ENCODE peak calls at places on chromosomes 5 and 9, in seven cellular contexts. X is epithelial cell of esophagus, V is GM23248, Z is psoas muscle, K is hepatocyte, A is cardiac muscle cell, F is HCT116. D is an unnamed sample.

GRCh38 chr9:15834541-15834940 is 281.7 kb downstream of the CCDC171 start:
- DNase-seq in Z (no peak), K (peak), F (no peak), V (no peak), X (peak), A (peak), D (no peak)

GRCh38 chr9:89750117-89750551 is 145.3 kb downstream of the GADD45G start:
- DNase-seq in K (no peak), F (no peak), V (no peak), Z (no peak), A (no peak), X (no peak), D (no peak)

GRCh38 chr5:67350185-67350584 is 153.6 kb upstream of the CD180 start:
- DNase-seq in V (peak), Z (no peak), F (no peak), K (no peak), X (no peak), A (no peak), D (no peak)

GRCh38 chr5:128539038-128539429 is 989 bp upstream of the FBN2 start:
- DNase-seq in F (no peak), V (peak), X (peak), Z (no peak), A (peak), K (peak), D (no peak)

GRCh38 chr9:124139001-124139400 is 118.7 kb upstream of the NEK6 start:
- DNase-seq in K (no peak), Z (peak), V (peak), F (no peak), X (no peak), A (no peak), D (no peak)

GRCh38 chr5:13107553-13107952 is 836.9 kb downstream of the DNAH5 start:
- DNase-seq in X (peak), A (no peak), Z (no peak), F (no peak), K (no peak), V (no peak), D (no peak)

GRCh38 chr5:30849801-30850370 is 343.6 kb upstream of the CDH6 start:
- DNase-seq in V (peak), F (no peak), X (peak), K (no peak), Z (no peak), A (no peak), D (no peak)

GRCh38 chr5:24444439-24444838 is 200.3 kb downstream of the CDH10 start:
- DNase-seq in A (no peak), F (no peak), V (no peak), X (no peak), K (no peak), Z (no peak), D (no peak)

GRCh38 chr9:108300296-108301287 is 555.2 kb downstream of the ACTL7B start:
- DNase-seq in A (no peak), Z (no peak), F (no peak), X (no peak), K (no peak), V (no peak), D (no peak)

GRCh38 chr5:66406761-66407289 is 189.4 kb upstream of the MAST4 start:
- DNase-seq in V (no peak), A (no peak), X (no peak), F (no peak), K (no peak), Z (no peak), D (no peak)

GRCh38 chr5:41246376-41246775 is 33.0 kb upstream of the C6 start:
- DNase-seq in K (peak), V (peak), A (no peak), F (peak), Z (no peak), X (peak), D (no peak)

GRCh38 chr5:9358961-9359686 is 186.8 kb downstream of the SEMA5A start:
- DNase-seq in Z (no peak), A (no peak), K (no peak), F (no peak), V (peak), X (peak), D (no peak)

GRCh38 chr5:147551677-147552076 is 41.8 kb upstream of the DPYSL3 start:
- DNase-seq in V (no peak), F (no peak), Z (no peak), K (no peak), A (no peak), X (no peak), D (no peak)

GRCh38 chr5:17169507-17169906 is 47.9 kb upstream of the BASP1 start:
- DNase-seq in A (no peak), X (no peak), V (peak), K (peak), F (no peak), Z (no peak), D (no peak)

GRCh38 chr5:117761190-117761589 is 1186.6 kb upstream of the SEMA6A start:
- DNase-seq in F (no peak), Z (no peak), X (no peak), V (no peak), K (no peak), A (no peak), D (no peak)

GRCh38 chr9:110370316-110370715 is 32.7 kb upstream of the TXNDC8 start:
- DNase-seq in K (no peak), A (no peak), Z (no peak), X (peak), V (peak), F (no peak), D (no peak)

GRCh38 chr9:84857224-84857623 is 187.7 kb downstream of the NTRK2 start:
- DNase-seq in V (peak), X (no peak), Z (no peak), A (no peak), F (no peak), K (no peak), D (no peak)

GRCh38 chr9:133690111-133690561 is 48.0 kb downstream of the SARDH start:
- DNase-seq in K (peak), Z (peak), A (peak), V (no peak), F (no peak), X (peak), D (no peak)

GRCh38 chr5:22852807-22853670 is at the start of gene CDH12:
- DNase-seq in A (peak), F (no peak), V (peak), K (peak), X (peak), Z (no peak), D (no peak)
- H3K4me3 ChIP-seq in A (peak), F (no peak), V (peak), K (peak), X (peak), Z (peak), D (peak)

DNA sequence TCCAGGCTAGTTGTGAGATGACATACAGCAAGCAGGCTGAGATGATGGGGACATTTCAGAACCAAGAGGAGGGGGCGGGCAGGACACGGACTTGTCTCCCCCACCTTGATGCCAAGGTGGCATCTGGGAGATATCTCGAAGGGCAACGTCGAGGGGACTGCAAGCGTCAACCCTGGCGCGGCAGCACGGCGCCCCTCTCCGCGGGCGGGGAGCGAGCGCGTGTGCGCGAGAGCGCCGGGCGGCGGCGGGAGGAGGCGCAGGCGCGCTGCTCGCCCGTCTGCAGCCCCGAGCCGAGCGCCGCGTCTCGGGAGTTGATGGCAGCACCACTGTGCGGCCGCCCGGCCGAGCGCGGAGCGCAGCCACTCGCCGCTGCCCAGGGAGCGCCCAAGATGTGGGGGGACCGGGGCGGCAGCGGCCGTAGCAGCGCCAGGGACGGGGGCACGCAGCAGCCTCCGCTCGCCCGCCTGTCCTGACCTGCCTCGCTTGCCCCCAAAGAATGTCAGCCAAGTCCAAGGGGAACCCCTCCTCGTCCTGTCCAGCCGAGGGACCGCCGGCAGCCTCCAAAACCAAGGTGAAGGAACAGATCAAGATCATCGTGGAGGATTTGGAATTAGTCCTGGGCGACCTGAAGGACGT is at the start of gene PRR16:
- DNase-seq in Z (peak), X (peak), V (peak), K (peak), A (peak), F (no peak), D (peak)
- H3K4me3 ChIP-seq in Z (peak), X (peak), V (peak), K (peak), A (peak), F (peak), D (peak)

GRCh38 chr5:142013734-142014495 is 1.1 kb upstream of the GNPDA1 start:
- DNase-seq in A (no peak), K (peak), F (no peak), X (peak), V (peak), Z (peak), D (no peak)
- H3K4me3 ChIP-seq in A (no peak), K (no peak), F (no peak), X (no peak), V (no peak), Z (peak), D (no peak)

DNA sequence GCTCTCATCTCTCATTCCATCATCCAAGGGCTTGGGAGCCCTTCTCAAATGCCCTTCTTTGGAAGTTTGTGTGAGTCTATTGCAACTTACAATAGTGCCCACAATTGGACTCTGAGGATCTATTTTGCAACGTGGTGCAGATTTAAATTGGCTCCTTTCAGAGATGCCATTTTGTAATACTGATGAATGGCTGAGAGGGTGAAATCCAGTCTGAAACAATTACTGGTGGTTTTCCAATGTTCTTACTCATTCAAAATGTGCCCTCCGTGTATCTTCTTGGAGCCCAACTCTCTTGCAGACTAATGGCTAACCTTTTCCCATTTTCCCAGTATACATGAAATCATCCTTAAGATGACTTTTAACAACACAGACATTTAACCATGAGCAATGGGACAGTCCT is 6.1 kb downstream of the ZNF462 start:
- DNase-seq in K (no peak), V (peak), X (no peak), A (no peak), Z (no peak), F (no peak), D (no peak)
- H3K4me3 ChIP-seq in K (no peak), V (no peak), X (no peak), A (no peak), Z (peak), F (no peak), D (no peak)

GRCh38 chr5:150779397-150780179 is 1.0 kb downstream of the SMIM3 start:
- DNase-seq in V (peak), A (no peak), F (no peak), Z (no peak), K (no peak), X (peak), D (no peak)

GRCh38 chr5:150778517-150779396 is at the start of gene SMIM3:
- DNase-seq in X (peak), K (peak), F (no peak), Z (peak), A (peak), V (peak), D (peak)

GRCh38 chr5:150781706-150782614 is 3.4 kb downstream of the SMIM3 start:
- DNase-seq in F (no peak), V (peak), X (peak), A (no peak), Z (peak), K (peak), D (peak)

GRCh38 chr5:150780816-150781221 is 2.3 kb downstream of the SMIM3 start:
- DNase-seq in V (peak), F (no peak), K (no peak), X (peak), Z (no peak), A (no peak), D (peak)

DNA sequence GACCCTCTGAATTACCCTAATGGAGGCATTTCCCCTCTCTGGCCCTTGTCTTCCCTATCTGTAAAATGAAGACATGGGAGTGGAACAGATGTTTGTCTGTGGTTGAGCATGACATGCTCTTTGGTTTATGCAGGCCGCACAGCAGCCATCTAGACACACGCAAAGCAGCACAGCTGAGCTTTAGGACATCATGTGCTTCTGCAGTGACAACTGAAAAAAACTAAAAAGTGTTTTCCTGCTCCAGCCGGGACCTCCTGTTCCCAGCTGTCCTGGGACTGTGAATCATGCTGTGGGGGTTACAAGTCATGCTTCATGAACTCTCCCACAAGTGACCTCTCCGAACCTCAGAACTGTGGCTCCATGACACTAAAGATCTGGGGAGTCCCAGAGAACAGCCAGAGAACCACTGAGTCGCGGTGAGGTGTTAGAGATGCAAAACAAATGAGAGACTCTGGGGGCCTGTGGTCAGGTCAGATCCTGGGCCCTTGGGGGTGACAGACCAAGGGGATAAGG is 1.7 kb downstream of the SMIM3 start:
- DNase-seq in X (no peak), K (no peak), V (peak), A (no peak), Z (peak), F (no peak), D (no peak)
- H3K4me3 ChIP-seq in X (no peak), K (no peak), V (peak), A (no peak), Z (peak), F (peak), D (peak)

GRCh38 chr9:1005043-1005667 is 28.7 kb downstream of the DMRT3 start:
- DNase-seq in V (peak), F (peak), Z (no peak), X (peak), K (peak), A (peak), D (no peak)
- H3K4me3 ChIP-seq in V (no peak), F (no peak), Z (no peak), X (no peak), K (no peak), A (no peak), D (no peak)

GRCh38 chr5:154648229-154648628 is 106.9 kb upstream of the LARP1 start:
- DNase-seq in V (no peak), K (no peak), X (no peak), A (no peak), F (no peak), Z (no peak), D (no peak)

GRCh38 chr5:154647760-154648143 is 107.4 kb upstream of the LARP1 start:
- DNase-seq in V (peak), K (peak), A (no peak), Z (no peak), X (no peak), F (no peak), D (no peak)

GRCh38 chr5:154644745-154645411 is 110.3 kb upstream of the LARP1 start:
- DNase-seq in V (no peak), Z (no peak), F (no peak), A (no peak), X (no peak), K (no peak), D (no peak)

GRCh38 chr5:154648706-154649105 is 106.5 kb upstream of the LARP1 start:
- DNase-seq in V (peak), F (no peak), K (peak), A (no peak), X (peak), Z (no peak), D (no peak)

DNA sequence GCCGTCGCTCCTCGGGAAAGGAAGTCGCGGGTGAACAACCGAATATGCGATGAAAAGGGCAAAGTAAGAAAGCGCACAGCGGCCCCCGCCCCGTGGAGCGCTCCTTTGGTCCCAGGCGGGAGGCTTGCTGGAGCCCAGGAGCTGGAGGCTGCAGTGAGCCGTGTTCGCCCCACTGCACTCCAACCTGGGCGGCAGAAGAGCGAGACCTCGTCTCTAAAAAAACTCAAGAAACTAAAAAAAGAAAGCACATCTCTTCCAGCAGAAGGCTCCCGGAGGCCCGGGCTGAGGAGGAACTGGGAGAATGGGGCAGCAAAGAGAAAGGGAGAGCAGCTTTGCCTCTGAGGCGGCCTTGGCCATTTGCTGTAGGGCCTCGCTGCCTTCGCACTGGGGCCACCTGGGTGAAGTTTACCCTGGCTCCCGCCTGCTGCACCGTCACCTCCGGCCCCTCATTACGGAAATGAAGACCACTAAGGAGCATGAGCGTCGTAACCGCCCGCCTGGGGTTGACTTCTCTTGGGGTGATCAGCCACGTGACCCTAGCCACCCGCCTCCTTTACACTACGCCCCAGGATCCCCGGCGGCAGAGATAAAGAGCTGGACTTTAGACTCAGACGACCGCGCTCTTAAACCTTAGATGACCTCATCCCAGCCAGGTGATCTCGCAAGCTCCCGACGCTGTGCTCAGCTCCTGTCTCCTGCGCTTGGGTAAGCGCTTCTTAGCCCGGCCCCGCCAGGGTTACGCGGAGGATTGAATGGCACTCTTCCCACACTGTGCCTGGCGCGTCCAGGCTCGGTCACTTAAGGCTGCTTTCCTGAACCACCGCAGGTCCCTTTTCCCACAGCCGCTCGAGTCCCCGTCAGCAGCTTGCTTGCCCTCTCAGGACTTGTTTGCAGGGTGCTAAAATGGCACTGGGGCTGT is 108.1 kb upstream of the LARP1 start:
- DNase-seq in K (peak), F (no peak), X (peak), V (peak), Z (peak), A (no peak), D (no peak)
- H3K4me3 ChIP-seq in K (no peak), F (no peak), X (peak), V (peak), Z (peak), A (no peak), D (peak)

GRCh38 chr9:129170229-129170628 is 7.8 kb downstream of the IER5L start:
- DNase-seq in V (peak), X (peak), F (peak), K (no peak), A (no peak), Z (no peak), D (no peak)

GRCh38 chr9:129164246-129164930 is 13.7 kb downstream of the IER5L start:
- DNase-seq in A (no peak), V (peak), Z (no peak), F (no peak), K (peak), X (peak), D (peak)

GRCh38 chr9:129165198-129165597 is 12.9 kb downstream of the IER5L start:
- DNase-seq in Z (no peak), X (no peak), F (no peak), A (no peak), K (no peak), V (no peak), D (no peak)

GRCh38 chr9:129163753-129164152 is 14.3 kb downstream of the IER5L start:
- DNase-seq in V (no peak), K (no peak), A (no peak), Z (no peak), F (no peak), X (no peak), D (no peak)

DNA sequence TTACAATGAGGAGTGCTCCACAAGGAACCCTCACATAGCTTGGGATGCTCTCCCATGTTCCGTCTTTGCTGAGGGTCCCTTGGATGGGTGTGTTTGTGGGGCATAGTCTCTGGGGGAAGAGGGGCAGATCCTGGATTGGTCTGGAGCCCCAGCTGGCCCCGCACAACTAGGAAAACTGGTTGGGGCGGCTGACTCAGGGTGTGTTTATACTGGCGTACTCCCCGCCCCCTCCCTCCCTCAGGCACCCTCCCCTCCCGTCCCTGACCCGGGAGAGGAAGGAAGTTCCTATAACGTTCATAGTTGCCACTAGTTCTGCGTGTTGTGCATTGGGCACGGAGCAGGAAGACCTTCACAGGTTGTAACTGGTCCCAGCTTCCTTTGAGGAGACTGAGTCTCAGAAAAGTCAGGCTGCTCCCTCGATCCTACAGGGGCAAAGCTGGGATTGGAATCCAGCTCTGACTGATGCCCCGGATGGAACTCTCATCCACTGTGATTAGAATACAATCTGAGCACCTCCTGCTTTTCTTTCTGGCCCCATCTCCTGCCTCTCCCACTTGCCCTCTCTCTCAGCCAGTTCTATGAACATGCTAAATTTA is 11.0 kb downstream of the IER5L start:
- DNase-seq in X (peak), F (peak), A (no peak), Z (peak), K (peak), V (peak), D (peak)
- H3K4me3 ChIP-seq in X (peak), F (peak), A (no peak), Z (peak), K (no peak), V (peak), D (no peak)

D was measured in prostate gland.